ENCODE peak calls at places on chromosomes 11 and 22, in five cellular contexts. D is NCI-H1417; O is H1; P is activated naive CD8-positive, alpha-beta T cell treated with anti-CD3 and anti-CD28 coated beads, Interleukin-2, amount 10 ng/mL, durations not matched to agents 7 days and 5 days; I is lung. L is an unnamed sample.

GRCh38 chr11:128165572-128165971 is 421.8 kb downstream of the ETS1 start:
- DNase-seq in D (no peak), O (no peak), P (no peak), I (no peak), L (no peak)

GRCh38 chr11:57453543-57454177 is 6.7 kb upstream of the RTN4RL2 start:
- DNase-seq in D (no peak), O (no peak), P (no peak), I (no peak), L (no peak)

GRCh38 chr11:110070176-110070575 is 23.0 kb upstream of the ZC3H12C start:
- DNase-seq in D (no peak), O (no peak), P (no peak), I (no peak), L (no peak)

GRCh38 chr11:74696488-74696887 is 34.7 kb downstream of the CHRDL2 start:
- DNase-seq in D (no peak), O (no peak), P (no peak), I (no peak), L (no peak)

GRCh38 chr11:79092791-79093313 is 348.0 kb downstream of the TENM4 start:
- DNase-seq in D (no peak), O (no peak), P (no peak), I (peak; percentile 76), L (peak; percentile 84)

GRCh38 chr11:77467233-77467632 is 6.7 kb downstream of the PAK1 start:
- DNase-seq in D (no peak), O (no peak), P (no peak), I (no peak), L (no peak)

GRCh38 chr11:94781822-94782221 is 13.7 kb downstream of the AMOTL1 start:
- DNase-seq in D (no peak), O (no peak), P (no peak), I (no peak), L (no peak)

GRCh38 chr22:30309981-30310672 is 16.6 kb downstream of the TBC1D10A start:
- DNase-seq in D (peak; percentile 4), O (no peak), P (no peak), I (peak; percentile 77), L (no peak)

GRCh38 chr11:35688023-35688422 is 25.4 kb downstream of the TRIM44 start:
- DNase-seq in D (no peak), O (no peak), P (no peak), I (no peak), L (no peak)

GRCh38 chr11:128627666-128628342 is 40.4 kb upstream of the ETS1 start:
- DNase-seq in D (no peak), O (no peak), P (no peak), I (no peak), L (no peak)

GRCh38 chr11:84583106-84583505 is 1044.0 kb downstream of the DLG2 start:
- DNase-seq in D (no peak), O (no peak), P (no peak), I (no peak), L (no peak)

GRCh38 chr11:19365743-19366410 is 125.1 kb upstream of the E2F8 start:
- DNase-seq in D (no peak), O (no peak), P (no peak), I (no peak), L (no peak)

GRCh38 chr11:114180301-114181055 is 115.7 kb upstream of the NNMT start:
- DNase-seq in D (peak; percentile 29), O (no peak), P (no peak), I (peak; percentile 65), L (no peak)

GRCh38 chr11:134052988-134053945 is 15.6 kb upstream of the JAM3 start:
- DNase-seq in D (no peak), O (no peak), P (no peak), I (no peak), L (no peak)

GRCh38 chr22:37581534-37581933 is 1.6 kb upstream of the LGALS2 start:
- DNase-seq in D (no peak), O (no peak), P (no peak), I (peak; percentile 62), L (no peak)

GRCh38 chr11:132106336-132106982 is 736.0 kb downstream of the NTM start:
- DNase-seq in D (peak; percentile 64), O (no peak), P (no peak), I (no peak), L (no peak)

GRCh38 chr11:28090052-28090749 is 17.8 kb downstream of the KIF18A start:
- DNase-seq in D (no peak), O (no peak), P (no peak), I (no peak), L (no peak)

GRCh38 chr22:31106001-31106571 is 1.3 kb downstream of the SELENOM start:
- DNase-seq in D (no peak), O (no peak), P (no peak), I (no peak), L (no peak)

GRCh38 chr11:116825434-116825833 is 2.3 kb upstream of the APOA4 start:
- DNase-seq in D (no peak), O (no peak), P (no peak), I (no peak), L (no peak)

GRCh38 chr11:94731921-94732601 is 36.1 kb upstream of the AMOTL1 start:
- DNase-seq in D (peak; percentile 29), O (no peak), P (no peak), I (no peak), L (no peak)

GRCh38 chr11:134486704-134487103 is 74.7 kb upstream of the B3GAT1 start:
- DNase-seq in D (no peak), O (no peak), P (no peak), I (no peak), L (no peak)